ENCODE peak calls at places on chromosomes 13 and 19, in ten cellular contexts. C is thoracic aorta, N is lung, X is testis, K is thyroid gland, L is cardiac muscle cell, O is heart left ventricle, F is IMR-90, Z is astrocyte, U is ovary. J is an unnamed sample. For H3K36me3, the result is how much of the 10 kb centered on the place peaks cover.

GRCh38 chr19:11539495-11540365 is 1.1 kb downstream of the CNN1 start:
- DNase-seq in L (peak), O (peak), K (no peak), U (peak), C (no peak), F (peak), X (peak), N (no peak), Z (no peak), J (peak)

GRCh38 chr19:58569191-58569942 is 3.8 kb downstream of the MZF1 start:
- DNase-seq in L (no peak), K (no peak), O (no peak), Z (no peak), U (peak), F (no peak), X (no peak), N (no peak), C (no peak), J (no peak)

GRCh38 chr13:51840141-51840540 is 4.8 kb downstream of the TMEM272 start:
- DNase-seq in O (no peak), C (no peak), F (no peak), Z (no peak), L (no peak), U (no peak), K (no peak), N (no peak), X (no peak), J (no peak)

GRCh38 chr19:15266683-15267082 is 34.4 kb upstream of the EPHX3 start:
- DNase-seq in C (no peak), X (no peak), L (no peak), Z (no peak), U (no peak), N (no peak), K (no peak), F (no peak), O (no peak), J (no peak)

GRCh38 chr13:76934671-76935070 is 13.6 kb upstream of the ACOD1 start:
- DNase-seq in U (no peak), X (no peak), L (peak), O (no peak), Z (no peak), K (no peak), N (no peak), C (no peak), F (no peak), J (no peak)

GRCh38 chr19:29294343-29294811 is 81.4 kb upstream of the UQCRFS1 start:
- DNase-seq in L (peak), C (no peak), U (no peak), N (no peak), X (no peak), Z (no peak), O (no peak), F (peak), K (no peak), J (no peak)

GRCh38 chr19:52923782-52924593 is 760 bp upstream of the ZNF888 start:
- DNase-seq in X (peak), L (peak), C (peak), U (peak), O (peak), Z (no peak), N (peak), F (no peak), K (no peak), J (peak)

GRCh38 chr19:49133621-49134454 is 14.5 kb downstream of the PPFIA3 start:
- DNase-seq in N (peak), F (peak), U (peak), O (peak), C (no peak), Z (no peak), X (peak), K (peak), L (peak), J (no peak)

GRCh38 chr19:33406521-33407139 is 33.1 kb downstream of the CEBPG start:
- DNase-seq in N (peak), U (peak), Z (no peak), X (peak), O (peak), F (peak), C (peak), K (peak), L (peak), J (peak)

GRCh38 chr19:41362143-41362847 is 1.7 kb downstream of the B9D2 start:
- DNase-seq in L (no peak), O (no peak), U (no peak), F (no peak), X (no peak), K (no peak), N (no peak), Z (no peak), C (no peak), J (no peak)

GRCh38 chr19:20928371-20928770 is 5.3 kb downstream of the ZNF85 start:
- DNase-seq in Z (peak), O (no peak), C (no peak), L (peak), F (peak), K (no peak), N (no peak), U (no peak), X (no peak), J (no peak)

GRCh38 chr19:13215572-13216380 is 65.6 kb downstream of the IER2 start:
- DNase-seq in Z (peak), L (peak), X (no peak), K (no peak), O (no peak), C (no peak), N (no peak), U (no peak), F (no peak), J (no peak)

GRCh38 chr13:111160648-111161047 is 45.5 kb downstream of the ARHGEF7 start:
- DNase-seq in L (no peak), F (no peak), N (no peak), O (no peak), K (no peak), Z (no peak), C (no peak), X (no peak), U (no peak), J (no peak)

DNA sequence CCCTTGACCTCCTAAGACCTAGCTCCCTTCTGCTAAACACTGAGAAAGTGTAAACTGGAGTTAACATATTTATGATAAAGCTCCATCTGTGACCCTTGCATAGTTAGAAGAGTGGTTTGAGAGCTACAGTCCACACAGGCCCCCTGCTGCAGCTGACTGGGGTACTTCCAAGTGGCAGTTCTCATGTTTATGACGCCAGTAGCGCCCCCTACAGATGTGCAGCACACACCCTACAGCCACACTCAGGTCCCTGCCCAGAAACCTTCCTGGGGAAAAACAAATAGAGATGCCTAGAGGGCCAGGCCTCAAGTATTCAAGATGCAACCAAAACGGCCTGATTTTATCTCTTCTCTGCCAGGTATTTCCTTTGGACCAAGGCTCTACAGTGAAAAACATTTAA is 553.2 kb downstream of the EFNB2 start:
- DNase-seq in U (no peak), C (no peak), Z (no peak), X (no peak), L (no peak), K (no peak), N (no peak), F (no peak), O (no peak), J (peak)
- H3K36me3 ChIP-seq in U (under half), C (under half), Z (under half), X (under half), L (under half), K (under half), N (under half), F (under half), O (under half), J (under half)

DNA sequence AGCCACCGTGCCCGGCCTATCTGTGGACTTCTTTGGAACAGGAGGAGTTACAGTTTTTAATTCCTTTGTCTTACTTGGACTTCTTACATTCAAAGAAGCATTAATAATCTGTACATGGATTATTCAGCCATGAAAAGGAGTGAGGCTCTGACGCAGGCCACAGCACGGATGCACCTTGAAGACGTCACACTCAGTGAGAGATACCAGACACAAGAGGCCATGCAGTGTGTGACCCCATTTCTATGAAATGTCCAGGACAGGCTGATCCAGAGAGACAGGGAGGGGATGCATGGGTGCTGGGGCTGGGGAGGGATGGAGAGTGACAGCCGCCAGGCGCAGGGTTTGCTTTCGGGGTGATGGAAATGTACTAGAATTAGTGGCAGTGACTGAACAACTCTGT is 25.5 kb downstream of the PIP5K1C start:
- DNase-seq in N (no peak), Z (no peak), K (no peak), L (no peak), C (no peak), U (no peak), X (no peak), F (no peak), O (no peak), J (no peak)
- H3K27ac ChIP-seq in N (no peak), Z (no peak), K (no peak), L (no peak), C (no peak), U (no peak), X (no peak), F (no peak), O (no peak), J (no peak)

DNA sequence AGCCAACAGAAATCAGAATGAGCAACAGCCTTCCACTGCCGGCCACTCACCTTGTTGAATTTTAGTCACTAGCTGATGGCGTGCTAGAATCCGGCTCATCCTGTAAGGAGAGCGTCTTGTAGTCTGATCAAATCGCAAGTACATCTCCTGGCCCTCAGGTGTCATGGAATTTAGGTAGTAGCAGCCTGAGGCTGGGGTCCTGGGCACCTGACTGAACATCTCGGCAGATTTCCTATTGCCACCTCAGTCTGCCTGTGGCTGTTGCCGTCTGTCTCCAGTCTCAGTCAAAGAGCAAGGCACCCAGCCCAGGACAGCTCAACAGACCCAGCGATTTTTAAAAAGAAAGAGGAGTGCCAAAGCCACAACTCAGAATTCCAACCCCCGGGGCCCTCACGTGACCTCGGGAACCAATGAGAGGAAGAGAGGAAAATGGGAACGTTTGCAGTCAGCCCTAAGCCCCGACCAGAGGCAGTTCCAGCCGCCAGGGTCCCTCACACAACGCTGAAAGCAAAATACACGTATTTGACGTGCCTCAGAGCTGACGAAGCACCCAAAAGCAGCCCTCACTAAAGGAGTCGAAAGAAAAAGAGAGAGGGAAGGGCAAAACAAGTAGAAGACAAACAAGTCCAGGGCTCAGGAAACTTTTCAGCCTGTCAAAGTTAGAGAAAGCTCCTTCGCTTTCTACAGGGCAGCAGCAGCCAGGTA is at the start of gene STARD13:
- DNase-seq in O (peak), X (peak), K (peak), F (peak), Z (peak), N (peak), L (peak), U (peak), C (peak), J (no peak)
- TF ChIP-seq CTCF in O (peak), X (peak), K (peak), F (peak), Z (peak), N (peak), L (peak), U (peak), C (peak), J (no peak)

DNA sequence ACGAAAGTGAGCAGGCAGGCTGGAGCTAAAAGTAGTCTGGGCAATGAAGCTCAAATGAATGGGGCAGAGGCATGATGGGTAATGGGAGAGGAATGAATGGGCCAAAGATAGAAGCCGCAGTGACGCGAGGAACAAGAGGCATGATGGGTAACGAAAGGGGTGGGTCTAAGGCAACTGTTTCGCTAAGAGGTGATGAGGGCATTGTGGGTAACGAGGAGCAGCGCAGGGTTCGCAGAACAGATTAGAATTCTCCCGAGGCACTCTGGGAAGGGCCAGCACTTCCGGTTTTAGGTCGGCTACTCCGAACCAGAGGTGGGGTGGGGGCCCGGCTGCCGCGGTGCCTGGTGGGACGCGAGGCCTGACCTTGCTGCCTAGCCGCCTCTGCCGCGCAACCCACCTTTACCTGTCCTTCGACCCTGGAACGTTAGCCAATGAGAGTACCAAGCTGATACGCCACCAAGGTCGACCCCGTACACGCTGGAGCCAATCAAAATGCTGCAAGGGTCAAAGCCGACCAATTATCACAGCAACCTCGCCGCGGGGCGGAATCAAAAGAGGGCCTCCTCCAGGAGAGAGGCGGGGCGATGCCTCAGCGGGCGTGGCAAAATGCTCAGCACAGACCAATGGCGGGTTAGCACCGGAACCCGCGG is 563 bp upstream of the TOMM40 start:
- DNase-seq in Z (peak), U (no peak), N (peak), K (peak), L (peak), F (peak), O (no peak), X (peak), C (peak), J (peak)
- H3K36me3 ChIP-seq in Z (under half), U (under half), N (under half), K (under half), L (under half), F (under half), O (half or more), X (under half), C (under half), J (half or more)

DNA sequence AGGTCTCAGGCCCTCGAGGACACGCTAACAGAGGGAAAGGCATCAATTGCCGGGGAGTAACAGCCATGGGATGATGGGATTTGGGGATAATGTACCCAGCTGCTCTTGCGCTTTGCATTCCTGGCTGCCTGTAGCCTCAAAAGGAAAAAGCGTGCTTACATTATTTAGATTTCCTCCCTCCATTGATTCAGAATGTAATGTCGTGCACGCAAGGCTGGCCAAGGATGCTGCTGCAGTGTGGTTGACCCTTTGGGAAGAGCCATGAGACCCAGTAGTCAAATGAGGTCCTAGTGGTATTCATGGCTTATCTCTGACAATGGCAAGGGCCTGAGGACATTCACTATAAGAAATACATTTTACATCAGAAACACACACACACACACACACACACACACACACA is 95.1 kb downstream of the SLC7A1 start:
- DNase-seq in X (no peak), C (no peak), O (no peak), U (no peak), K (no peak), Z (no peak), L (no peak), F (no peak), N (no peak), J (no peak)
- H3K27ac ChIP-seq in X (no peak), C (no peak), O (no peak), U (no peak), K (no peak), Z (no peak), L (no peak), F (no peak), N (no peak), J (no peak)

DNA sequence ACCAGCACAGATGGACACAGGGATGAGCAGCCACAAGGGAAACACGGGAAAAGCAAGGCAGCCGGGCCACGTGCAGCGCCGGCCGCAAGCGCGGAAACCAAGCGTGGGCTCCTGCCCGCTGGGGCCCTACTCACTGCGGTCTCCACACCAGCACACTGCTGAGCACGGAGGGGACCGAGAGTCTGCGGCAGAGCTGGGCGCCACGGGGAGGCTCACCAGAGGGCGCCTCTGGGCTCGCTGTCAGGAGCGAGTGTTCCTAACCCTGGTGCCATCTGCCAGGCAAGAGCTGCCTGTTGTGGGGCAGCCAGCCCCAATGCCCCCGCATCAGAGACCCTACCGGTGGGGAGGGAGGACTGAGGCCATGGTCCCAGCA is 26.5 kb downstream of the MPND start:
- DNase-seq in U (no peak), Z (no peak), L (no peak), O (no peak), X (peak), N (no peak), K (peak), F (peak), C (no peak), J (peak)
- TF ChIP-seq CTCF in U (no peak), Z (peak), L (peak), O (peak), X (no peak), N (peak), K (no peak), F (peak), C (no peak), J (peak)

GRCh38 chr13:72737033-72737432 is 9.3 kb downstream of the BORA start:
- DNase-seq in K (no peak), L (no peak), C (no peak), U (no peak), N (no peak), O (no peak), X (no peak), F (no peak), Z (no peak), J (no peak)
- H3K36me3 ChIP-seq in K (under half), L (under half), C (under half), U (under half), N (under half), O (under half), X (under half), F (under half), Z (under half), J (half or more)

GRCh38 chr13:34522818-34523217 is 419.3 kb upstream of the NBEA start:
- DNase-seq in N (no peak), X (no peak), U (no peak), L (no peak), C (no peak), O (no peak), K (no peak), Z (peak), F (no peak), J (no peak)
- H3K27ac ChIP-seq in N (no peak), X (no peak), U (no peak), L (no peak), C (no peak), O (no peak), K (no peak), Z (no peak), F (no peak), J (no peak)

J was measured in WERI-Rb-1.